ENCODE peak calls at places on chromosomes 3 and 15, in six cellular contexts. Y, P, T, I, B and Z are unnamed samples.

GRCh38 chr3:196207159-196207832 is 3.9 kb downstream of the ZDHHC19 start:
- DNase-seq in Y (no peak), P (peak; percentile 20), T (peak; percentile 66), I (no peak), B (peak; percentile 73), Z (no peak)

GRCh38 chr3:129039271-129040038 is 21.1 kb upstream of the GP9 start:
- DNase-seq in Y (no peak), P (no peak), T (no peak), I (no peak), B (no peak), Z (no peak)

GRCh38 chr15:62769604-62770003 is 272.9 kb upstream of the TPM1 start:
- DNase-seq in Y (no peak), P (no peak), T (no peak), I (no peak), B (no peak), Z (peak; percentile 66)

GRCh38 chr3:72031581-72031980 is 246.6 kb upstream of the PROK2 start:
- DNase-seq in Y (no peak), P (no peak), T (no peak), I (no peak), B (no peak), Z (peak; percentile 30)

GRCh38 chr3:193396451-193397244 is 18.1 kb upstream of the ATP13A5 start:
- DNase-seq in Y (no peak), P (no peak), T (no peak), I (no peak), B (no peak), Z (no peak)

GRCh38 chr3:71726106-71726505 is 904 bp upstream of the EIF4E3 start:
- DNase-seq in Y (no peak), P (no peak), T (no peak), I (no peak), B (no peak), Z (no peak)

GRCh38 chr3:152203677-152204076 is 65.1 kb upstream of the MBNL1 start:
- DNase-seq in Y (no peak), P (no peak), T (no peak), I (no peak), B (no peak), Z (no peak)

GRCh38 chr3:42572278-42572677 is 9.5 kb downstream of the SEC22C start:
- DNase-seq in Y (no peak), P (peak; percentile 36), T (no peak), I (peak; percentile 10), B (no peak), Z (peak; percentile 54)

GRCh38 chr3:71018794-71019193 is 564.7 kb downstream of the FOXP1 start:
- DNase-seq in Y (no peak), P (no peak), T (no peak), I (no peak), B (no peak), Z (no peak)

GRCh38 chr3:128364291-128364690 is 102.4 kb downstream of the DNAJB8 start:
- DNase-seq in Y (no peak), P (no peak), T (peak; percentile 46), I (no peak), B (no peak), Z (no peak)

GRCh38 chr3:24145981-24146822 is 201.1 kb downstream of the NR1D2 start:
- DNase-seq in Y (no peak), P (no peak), T (no peak), I (no peak), B (no peak), Z (peak; percentile 94)

GRCh38 chr15:74367296-74367854 is at the start of gene CYP11A1:
- DNase-seq in Y (no peak), P (no peak), T (no peak), I (no peak), B (no peak), Z (no peak)

GRCh38 chr3:16053794-16054193 is 120.7 kb upstream of the GALNT15 start:
- DNase-seq in Y (no peak), P (no peak), T (no peak), I (no peak), B (no peak), Z (no peak)

GRCh38 chr15:65404196-65404872 is 18.4 kb downstream of the IGDCC4 start:
- DNase-seq in Y (no peak), P (no peak), T (peak; percentile 19), I (no peak), B (no peak), Z (no peak)

GRCh38 chr3:12508316-12508715 is 24.0 kb downstream of the TSEN2 start:
- DNase-seq in Y (peak; percentile 62), P (no peak), T (no peak), I (no peak), B (no peak), Z (peak; percentile 100)

GRCh38 chr15:45635191-45635638 is 386 bp downstream of the SQOR start:
- DNase-seq in Y (peak; percentile 77), P (peak; percentile 27), T (peak; percentile 91), I (peak; percentile 68), B (peak; percentile 91), Z (peak; percentile 10)

GRCh38 chr3:139354661-139355060 is 10.8 kb downstream of the MRPS22 start:
- DNase-seq in Y (no peak), P (no peak), T (no peak), I (no peak), B (no peak), Z (no peak)

GRCh38 chr3:172924546-172924945 is 174.0 kb downstream of the ECT2 start:
- DNase-seq in Y (no peak), P (no peak), T (no peak), I (no peak), B (no peak), Z (no peak)

GRCh38 chr15:58777107-58777506 is 6.0 kb downstream of the MINDY2 start:
- DNase-seq in Y (no peak), P (no peak), T (no peak), I (no peak), B (no peak), Z (no peak)

GRCh38 chr3:44995142-44995770 is 19.2 kb downstream of the EXOSC7 start:
- DNase-seq in Y (peak; percentile 80), P (no peak), T (no peak), I (peak; percentile 64), B (no peak), Z (peak; percentile 83)

GRCh38 chr15:41417418-41417811 is 520 bp downstream of the RTF1 start:
- DNase-seq in Y (no peak), P (peak; percentile 42), T (peak; percentile 67), I (no peak), B (no peak), Z (peak; percentile 25)

DNA sequence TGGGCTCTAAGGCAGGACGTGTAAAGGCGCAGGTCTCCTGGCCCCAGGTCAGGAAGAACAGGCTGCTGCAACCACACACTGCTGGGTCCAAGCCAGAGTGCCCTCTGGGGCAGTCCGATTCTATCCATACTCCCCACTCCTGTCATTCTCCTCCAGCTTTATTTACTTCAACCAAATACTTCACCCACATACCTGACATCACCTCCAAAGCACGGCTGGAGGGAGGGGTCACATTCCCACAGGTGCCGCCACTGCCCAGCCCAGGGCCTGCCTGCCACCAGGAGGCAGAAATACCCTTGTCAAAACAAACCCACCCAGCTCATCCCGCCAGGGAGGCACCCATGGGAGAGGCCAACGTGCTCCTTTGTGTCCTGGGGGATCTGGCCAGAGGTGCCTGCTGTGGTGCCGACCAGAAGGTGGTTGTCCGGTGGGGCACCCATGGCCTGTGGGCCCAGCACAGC is 100.4 kb downstream of the DAPK2 start:
- DNase-seq in Y (peak; percentile 50), P (no peak), T (no peak), I (no peak), B (peak; percentile 91), Z (no peak)
- H3K4me3 ChIP-seq in Y (no peak overlapping the region), P (no peak overlapping the region), T (no peak overlapping the region), I (no peak overlapping the region), B (no peak overlapping the region), Z (no peak overlapping the region)

GRCh38 chr15:67105065-67105951 is 39.9 kb downstream of the SMAD3 start:
- DNase-seq in Y (peak; percentile 84), P (no peak), T (peak; percentile 71), I (no peak), B (no peak), Z (peak; percentile 96)
- TF ChIP-seq CTCF in Y (no peak), P (no peak), T (no peak), I (no peak), B (peak; percentile 20), Z (peak; percentile 18)

DNA sequence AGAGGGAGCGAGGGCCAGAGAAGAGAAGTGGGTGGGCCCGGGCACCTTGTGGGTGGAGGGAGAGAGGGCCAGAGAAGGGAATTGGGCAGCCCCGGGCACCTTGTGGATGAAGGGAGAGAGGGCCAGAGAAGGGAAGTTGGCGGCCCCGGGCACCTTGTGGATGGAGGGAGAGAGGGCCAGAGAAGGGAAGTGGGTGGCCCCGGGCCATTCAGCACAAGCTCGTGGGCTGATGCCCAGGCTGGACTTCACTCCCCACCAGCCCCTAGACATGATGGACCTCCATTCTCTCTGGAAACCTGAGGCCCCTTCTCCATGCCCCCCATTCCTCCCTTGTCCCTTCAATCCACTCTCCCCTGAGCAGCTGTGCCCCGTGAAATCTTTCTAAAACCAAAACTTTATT is 15.8 kb downstream of the DUSP7 start:
- DNase-seq in Y (no peak), P (no peak), T (no peak), I (no peak), B (no peak), Z (no peak)
- H3K4me3 ChIP-seq in Y (no peak overlapping the region), P (no peak overlapping the region), T (no peak overlapping the region), I (no peak overlapping the region), B (no peak overlapping the region), Z (no peak overlapping the region)

DNA sequence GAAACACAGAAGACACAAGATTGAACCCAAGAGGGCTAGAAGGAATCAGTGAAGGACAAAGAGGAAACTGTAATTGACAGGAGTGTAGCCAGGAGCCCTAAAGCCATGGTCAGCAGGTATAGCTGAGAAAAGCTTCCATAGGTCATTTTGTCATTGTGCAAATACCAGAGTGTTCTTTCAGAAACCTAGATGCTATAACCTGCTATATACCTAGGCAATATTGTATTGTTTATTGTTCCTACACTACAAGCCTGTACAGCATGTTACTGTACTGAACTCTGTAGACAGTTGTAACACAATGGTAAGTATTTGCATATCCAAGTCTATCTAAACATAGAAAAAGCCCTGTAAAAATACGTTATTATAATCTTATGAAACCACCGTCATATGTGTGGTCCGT is 119.3 kb upstream of the LRRFIP2 start:
- DNase-seq in Y (no peak), P (no peak), T (no peak), I (no peak), B (no peak), Z (no peak)
- TF ChIP-seq CTCF in Y (no peak), P (no peak), T (no peak), I (no peak), B (no peak), Z (no peak)

GRCh38 chr3:46880884-46881818 is 3.6 kb downstream of the PTH1R start:
- DNase-seq in Y (no peak), P (no peak), T (no peak), I (no peak), B (no peak), Z (no peak)

GRCh38 chr3:46883252-46884185 is 6.0 kb downstream of the PTH1R start:
- DNase-seq in Y (no peak), P (no peak), T (no peak), I (no peak), B (no peak), Z (peak; percentile 34)

GRCh38 chr3:46884427-46884826 is 6.9 kb downstream of the PTH1R start:
- DNase-seq in Y (no peak), P (no peak), T (no peak), I (no peak), B (no peak), Z (no peak)

GRCh38 chr3:46881819-46882376 is 4.4 kb downstream of the PTH1R start:
- DNase-seq in Y (no peak), P (no peak), T (no peak), I (no peak), B (no peak), Z (no peak)

GRCh38 chr3:46882377-46883015 is 5.0 kb downstream of the PTH1R start:
- DNase-seq in Y (no peak), P (no peak), T (no peak), I (no peak), B (no peak), Z (peak; percentile 27)
- H3K4me3 ChIP-seq in Y (peak overlapping the region; percentile 68), P (no peak overlapping the region), T (peak overlapping the region; percentile 71), I (peak overlapping the region; percentile 65), B (peak overlapping the region; percentile 58), Z (peak overlapping the region; percentile 50)